ENCODE peak calls at places on chromosomes 12 and 14, in six cellular contexts. W is effector memory CD8-positive, alpha-beta T cell; H is neural progenitor cell; U is A549; K is ELR; Z is HepG2. C is an unnamed sample.
A peak's percentile ranks its signal among the peaks of the same experiment; 100 is the strongest.

GRCh38 chr12:53055471-53056266 is 5.8 kb downstream of the TNS2 start:
- DNase-seq in K (no peak), W (no peak), H (no peak), Z (no peak), U (no peak), C (no peak)

GRCh38 chr14:89351364-89351957 is 65.6 kb downstream of the FOXN3 start:
- DNase-seq in U (no peak), W (no peak), Z (peak; percentile 98), H (peak; percentile 22), K (no peak), C (peak; percentile 66)

GRCh38 chr12:40957417-40957816 is 230.7 kb upstream of the PDZRN4 start:
- DNase-seq in W (no peak), Z (no peak), U (no peak), H (no peak), K (no peak), C (no peak)

GRCh38 chr12:56836800-56837663 is 73.9 kb downstream of the HSD17B6 start:
- DNase-seq in H (no peak), W (peak; percentile 3), Z (no peak), U (no peak), K (peak; percentile 91), C (no peak)

GRCh38 chr12:109462868-109463692 is 14.0 kb downstream of the KCTD10 start:
- DNase-seq in Z (peak; percentile 63), K (peak; percentile 92), U (no peak), H (peak; percentile 26), W (no peak), C (peak; percentile 74)

GRCh38 chr12:90925562-90925961 is 29.4 kb downstream of the CCER1 start:
- DNase-seq in H (no peak), U (no peak), Z (no peak), K (no peak), W (no peak), C (peak; percentile 40)

GRCh38 chr12:2854669-2855453 is 2.0 kb downstream of the TEX52 start:
- DNase-seq in K (no peak), U (no peak), Z (no peak), W (no peak), H (no peak), C (no peak)

GRCh38 chr12:3164454-3165310 is 87.5 kb downstream of the TSPAN9 start:
- DNase-seq in H (peak; percentile 64), K (no peak), Z (peak; percentile 94), U (no peak), W (no peak), C (no peak)

GRCh38 chr14:82725188-82725587 is 1191.5 kb upstream of the SEL1L start:
- DNase-seq in Z (no peak), W (no peak), H (no peak), K (no peak), U (no peak), C (no peak)

GRCh38 chr12:11769723-11770514 is 120.4 kb downstream of the ETV6 start:
- DNase-seq in H (no peak), U (no peak), Z (no peak), W (no peak), K (no peak), C (no peak)

GRCh38 chr14:24372701-24373416 is 4.9 kb downstream of the NFATC4 start:
- DNase-seq in Z (no peak), U (no peak), H (no peak), W (no peak), K (no peak), C (no peak)

GRCh38 chr12:63978519-63978918 is 134.0 kb downstream of the SRGAP1 start:
- DNase-seq in W (no peak), H (no peak), K (peak; percentile 98), U (peak; percentile 26), Z (peak; percentile 4), C (no peak)

GRCh38 chr12:128091931-128092330 is 175.0 kb upstream of the TMEM132C start:
- DNase-seq in H (no peak), K (no peak), W (no peak), U (no peak), Z (no peak), C (no peak)

GRCh38 chr12:65334534-65334933 is 56.1 kb downstream of the MSRB3 start:
- DNase-seq in U (no peak), K (no peak), H (no peak), Z (no peak), W (no peak), C (no peak)

GRCh38 chr14:103693514-103693913 is 21.7 kb downstream of the XRCC3 start:
- DNase-seq in K (no peak), Z (no peak), H (no peak), W (no peak), U (no peak), C (no peak)

GRCh38 chr14:49641697-49642129 is 6.7 kb upstream of the DNAAF2 start:
- DNase-seq in U (no peak), W (no peak), Z (peak; percentile 96), K (peak; percentile 26), H (no peak), C (peak; percentile 13)

GRCh38 chr12:63440063-63440462 is 228.2 kb downstream of the DPY19L2 start:
- DNase-seq in K (no peak), W (no peak), U (no peak), H (no peak), Z (no peak), C (no peak)

GRCh38 chr12:39145175-39145999 is 240.0 kb upstream of the CPNE8 start:
- DNase-seq in W (no peak), H (peak; percentile 35), Z (no peak), U (peak; percentile 64), K (no peak), C (peak; percentile 61)

C was measured in mesendoderm.